ENCODE peak calls at places on chromosomes 7 and 10, in seven cellular contexts. O is dorsolateral prefrontal cortex, X is lung, F is endothelial cell, Y is epithelial cell of esophagus, N is WTC11, T is GM20000. P is an unnamed sample.

GRCh38 chr10:124999433-125000365 is 57.8 kb downstream of the ZRANB1 start:
- DNase-seq in N (peak), O (peak), X (no peak), F (no peak), Y (no peak), T (peak), P (no peak)

GRCh38 chr7:35725280-35725680 is 30.3 kb upstream of the HERPUD2 start:
- DNase-seq in X (no peak), F (no peak), N (no peak), O (no peak), T (peak), Y (no peak), P (no peak)

GRCh38 chr7:26343320-26343832 is 51.7 kb downstream of the SNX10 start:
- DNase-seq in O (no peak), X (no peak), Y (no peak), N (no peak), F (no peak), T (no peak), P (no peak)

GRCh38 chr7:136528329-136528728 is 340.1 kb upstream of the CHRM2 start:
- DNase-seq in T (no peak), F (no peak), O (no peak), X (no peak), N (no peak), Y (peak), P (no peak)

GRCh38 chr7:141704741-141705140 is 2.8 kb upstream of the DENND11 start:
- DNase-seq in X (no peak), Y (peak), O (no peak), N (no peak), F (no peak), T (no peak), P (no peak)

GRCh38 chr7:84678841-84679240 is 484.3 kb upstream of the SEMA3A start:
- DNase-seq in O (no peak), N (no peak), T (no peak), Y (no peak), X (no peak), F (no peak), P (no peak)

GRCh38 chr7:116177009-116177408 is 33.3 kb upstream of the TES start:
- DNase-seq in X (no peak), N (no peak), Y (peak), O (no peak), F (no peak), T (no peak), P (no peak)

GRCh38 chr7:66668677-66669076 is 40.0 kb downstream of the KCTD7 start:
- DNase-seq in Y (no peak), N (no peak), T (no peak), F (no peak), X (no peak), O (no peak), P (no peak)

GRCh38 chr7:18064242-18064838 is 36.7 kb upstream of the PRPS1L1 start:
- DNase-seq in O (no peak), F (peak), Y (peak), T (peak), X (no peak), N (peak), P (peak)

GRCh38 chr7:150430465-150431085 is 19.9 kb upstream of the GIMAP8 start:
- DNase-seq in T (no peak), F (no peak), O (no peak), N (no peak), X (no peak), Y (no peak), P (no peak)

GRCh38 chr10:28592953-28593352 is 60.0 kb downstream of the WAC start:
- DNase-seq in N (no peak), T (no peak), O (no peak), F (no peak), Y (peak), X (no peak), P (no peak)

GRCh38 chr7:31134246-31135188 is 82.4 kb downstream of the ADCYAP1R1 start:
- DNase-seq in T (peak), F (peak), Y (peak), N (peak), X (peak), O (peak), P (peak)

GRCh38 chr7:38318803-38319416 is 45.5 kb upstream of the TARP start:
- DNase-seq in Y (peak), X (peak), N (peak), O (no peak), T (peak), F (peak), P (no peak)

GRCh38 chr7:78501064-78501463 is 702.5 kb downstream of the PHTF2 start:
- DNase-seq in X (no peak), F (no peak), Y (no peak), O (no peak), T (no peak), N (no peak), P (no peak)

GRCh38 chr7:47890125-47890524 is 58.1 kb downstream of the PKD1L1 start:
- DNase-seq in X (peak), F (no peak), Y (no peak), N (no peak), O (no peak), T (no peak), P (no peak)

GRCh38 chr7:48040944-48041664 is 5.8 kb downstream of the C7orf57 start:
- DNase-seq in N (no peak), T (no peak), X (no peak), Y (no peak), F (no peak), O (no peak), P (no peak)

GRCh38 chr7:43296306-43296705 is 183.9 kb downstream of the HECW1 start:
- DNase-seq in F (no peak), N (no peak), O (no peak), X (no peak), Y (no peak), T (no peak), P (no peak)

GRCh38 chr7:17625038-17625437 is 315.3 kb downstream of the SNX13 start:
- DNase-seq in X (no peak), T (no peak), N (no peak), Y (peak), F (no peak), O (no peak), P (no peak)

GRCh38 chr10:19466709-19467108 is 349.5 kb upstream of the PLXDC2 start:
- DNase-seq in X (no peak), Y (no peak), N (no peak), T (no peak), O (no peak), F (no peak), P (no peak)

GRCh38 chr7:76424413-76425111 is at the start of gene ZP3:
- DNase-seq in X (no peak), T (no peak), F (no peak), N (no peak), O (no peak), Y (no peak), P (no peak)

GRCh38 chr7:29508608-29509007 is 55.0 kb upstream of the PRR15 start:
- DNase-seq in Y (no peak), X (no peak), F (no peak), T (no peak), O (peak), N (no peak), P (no peak)

GRCh38 chr7:5586279-5586962 is 162.8 kb upstream of the TNRC18 start:
- DNase-seq in F (no peak), O (peak), Y (peak), N (no peak), X (no peak), T (no peak), P (no peak)

GRCh38 chr10:24444337-24444736 is 235.4 kb downstream of the KIAA1217 start:
- DNase-seq in O (no peak), T (no peak), N (no peak), X (no peak), Y (peak), F (no peak), P (no peak)

GRCh38 chr7:106563466-106564150 is 97.3 kb downstream of the CCDC71L start:
- DNase-seq in Y (peak), X (no peak), F (no peak), N (no peak), O (no peak), T (no peak), P (no peak)

GRCh38 chr7:44395067-44395466 is 69.7 kb upstream of the CAMK2B start:
- DNase-seq in F (no peak), O (peak), N (no peak), T (no peak), Y (no peak), X (no peak), P (no peak)

GRCh38 chr7:11749629-11750028 is 82.4 kb downstream of the THSD7A start:
- DNase-seq in T (no peak), X (no peak), Y (peak), O (no peak), F (no peak), N (no peak), P (no peak)

GRCh38 chr10:15141136-15142067 is 27.1 kb downstream of the NMT2 start:
- DNase-seq in N (no peak), Y (no peak), O (peak), X (no peak), T (peak), F (no peak), P (no peak)

GRCh38 chr10:79130846-79131245 is 62.1 kb downstream of the ZMIZ1 start:
- DNase-seq in T (no peak), X (no peak), O (no peak), N (no peak), Y (no peak), F (no peak), P (no peak)

GRCh38 chr7:128361463-128362441 is at the start of gene PRRT4:
- DNase-seq in O (peak), N (peak), T (peak), Y (peak), F (peak), X (no peak), P (peak)

GRCh38 chr7:95046494-95047240 is 139.3 kb downstream of the PPP1R9A start:
- DNase-seq in N (no peak), X (no peak), O (no peak), F (no peak), T (peak), Y (no peak), P (no peak)

GRCh38 chr10:132096223-132096622 is 30.5 kb downstream of the JAKMIP3 start:
- DNase-seq in F (no peak), T (no peak), N (no peak), O (no peak), Y (peak), X (no peak), P (no peak)

GRCh38 chr7:137331378-137331777 is 12.2 kb downstream of the PTN start:
- DNase-seq in O (no peak), N (no peak), F (no peak), Y (no peak), T (no peak), X (no peak), P (no peak)

GRCh38 chr10:77505431-77506334 is 131.9 kb downstream of the KCNMA1 start:
- DNase-seq in T (no peak), X (no peak), Y (peak), O (no peak), F (no peak), N (no peak), P (no peak)

GRCh38 chr7:20894806-20895205 is 108.1 kb upstream of the SP8 start:
- DNase-seq in T (no peak), N (no peak), O (no peak), X (no peak), F (no peak), Y (peak), P (no peak)

GRCh38 chr10:132496360-132497082 is 41.1 kb upstream of the INPP5A start:
- DNase-seq in T (no peak), O (no peak), N (peak), X (no peak), Y (peak), F (no peak), P (no peak)

GRCh38 chr10:121221991-121222390 is 370.8 kb downstream of the WDR11 start:
- DNase-seq in F (no peak), T (no peak), X (no peak), Y (no peak), O (no peak), N (peak), P (no peak)
- TF ChIP-seq CTCF in F (no peak), T (no peak), X (no peak), Y (no peak), O (no peak), N (no peak), P (no peak)

GRCh38 chr7:99996755-99997544 is 18.4 kb upstream of the ZKSCAN1 start:
- DNase-seq in X (no peak), O (no peak), F (no peak), T (no peak), Y (no peak), N (no peak), P (no peak)

GRCh38 chr7:99992330-99993037 is 16.7 kb upstream of the AZGP1 start:
- DNase-seq in Y (no peak), X (no peak), F (no peak), N (no peak), O (no peak), T (no peak), P (no peak)

GRCh38 chr7:100000239-100000638 is 15.2 kb upstream of the ZKSCAN1 start:
- DNase-seq in Y (no peak), T (no peak), F (no peak), N (no peak), O (no peak), X (no peak), P (no peak)

GRCh38 chr7:99994819-99995218 is 19.0 kb upstream of the AZGP1 start:
- DNase-seq in T (no peak), X (no peak), F (no peak), Y (no peak), N (no peak), O (no peak), P (no peak)

GRCh38 chr7:99997545-99998137 is 17.8 kb upstream of the ZKSCAN1 start:
- DNase-seq in O (peak), N (peak), X (peak), F (peak), T (peak), Y (peak), P (no peak)
- TF ChIP-seq CTCF in O (peak), N (no peak), X (peak), F (peak), T (peak), Y (no peak), P (no peak)

GRCh38 chr7:1176891-1177373 is 16.9 kb upstream of the ZFAND2A start:
- DNase-seq in F (peak), T (peak), N (peak), X (peak), Y (peak), O (peak), P (peak)
- TF ChIP-seq CTCF in F (peak), T (peak), N (peak), X (peak), Y (peak), O (peak), P (peak)

GRCh38 chr7:2645274-2645868 is 13.6 kb downstream of the TTYH3 start:
- DNase-seq in Y (no peak), O (no peak), N (no peak), X (no peak), T (peak), F (peak), P (no peak)

GRCh38 chr7:2641406-2642393 is 9.9 kb downstream of the TTYH3 start:
- DNase-seq in X (peak), N (peak), T (peak), O (peak), F (peak), Y (peak), P (no peak)

GRCh38 chr7:2644514-2645273 is 12.9 kb downstream of the TTYH3 start:
- DNase-seq in Y (no peak), X (no peak), F (no peak), O (no peak), N (no peak), T (no peak), P (no peak)

GRCh38 chr7:2646336-2646679 is 14.5 kb downstream of the TTYH3 start:
- DNase-seq in X (no peak), O (no peak), T (no peak), Y (no peak), N (no peak), F (no peak), P (no peak)

DNA sequence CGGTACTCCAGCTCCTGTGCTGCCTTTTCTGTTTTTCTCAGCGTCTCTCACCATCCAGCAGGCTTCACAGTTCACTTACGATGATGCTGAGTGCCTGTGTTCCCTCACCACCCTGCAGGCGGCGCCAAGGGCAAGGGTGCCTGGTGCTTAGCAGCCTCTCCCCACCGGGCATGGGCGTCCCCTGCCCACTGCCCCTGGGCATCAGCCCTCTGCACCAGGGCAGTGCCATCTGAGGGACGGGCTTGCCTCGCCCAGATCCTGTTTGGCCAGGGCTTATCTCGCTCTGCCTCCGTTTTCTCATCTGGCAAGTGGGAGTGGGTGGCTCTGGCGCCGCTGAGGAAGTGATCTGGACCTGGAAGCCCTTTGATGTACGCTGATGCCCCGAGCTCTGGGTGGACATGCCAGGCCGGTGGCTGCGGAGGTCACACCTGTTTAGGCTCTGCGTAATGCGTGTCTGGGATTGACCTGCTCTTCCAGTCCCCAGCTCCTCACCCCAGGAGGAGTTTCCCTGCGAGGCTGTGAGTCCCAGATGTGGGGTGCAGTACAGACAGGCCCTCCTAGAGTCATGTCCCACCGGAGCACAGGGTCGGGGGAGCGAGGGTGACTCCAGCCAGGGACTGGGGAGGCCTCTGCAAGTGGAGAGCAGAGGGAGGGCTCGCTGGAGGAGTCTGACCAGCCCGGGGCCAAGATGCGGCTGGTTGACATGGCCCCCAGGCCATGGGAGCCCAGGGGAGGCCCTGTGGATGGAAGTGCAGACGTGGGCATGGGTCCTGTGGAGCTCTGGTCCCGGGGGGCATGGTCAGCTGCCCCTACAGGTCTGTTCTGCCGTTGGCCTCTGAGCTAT is 11.8 kb downstream of the TTYH3 start:
- DNase-seq in T (no peak), O (no peak), Y (no peak), X (no peak), F (no peak), N (peak), P (no peak)
- TF ChIP-seq CTCF in T (peak), O (no peak), Y (peak), X (no peak), F (no peak), N (no peak), P (no peak)